ENCODE peak calls at places on chromosomes 3 and 15, in seven cellular contexts. X, V, I, Y, U, S and L are unnamed samples.
A peak's percentile ranks its signal among the peaks of the same experiment; 100 is the strongest.

GRCh38 chr15:35545316-35545824 is 595 bp downstream of the DPH6 start:
- DNase-seq in U (peak; percentile 7), V (peak; percentile 63), S (peak; percentile 78), X (peak; percentile 62), I (peak; percentile 39), Y (peak; percentile 65), L (peak; percentile 59)

GRCh38 chr3:24810881-24811280 is 316.2 kb upstream of the THRB start:
- DNase-seq in Y (no peak), V (no peak), X (no peak), S (peak; percentile 11), U (no peak), I (no peak), L (no peak)

GRCh38 chr3:69959581-69959980 is 40.0 kb upstream of the SAMMSON start:
- DNase-seq in X (no peak), Y (no peak), S (no peak), V (no peak), U (no peak), I (no peak), L (no peak)

GRCh38 chr15:50116477-50116876 is 2.6 kb downstream of the ATP8B4 start:
- DNase-seq in V (no peak), S (peak; percentile 17), X (peak; percentile 60), I (no peak), Y (no peak), U (no peak), L (peak; percentile 42)

GRCh38 chr15:52103217-52104207 is 9.1 kb downstream of the BCL2L10 start:
- DNase-seq in X (peak; percentile 96), S (peak; percentile 92), Y (no peak), V (no peak), I (no peak), U (no peak), L (no peak)

GRCh38 chr15:97235285-97235985 is 725.1 kb upstream of the ARRDC4 start:
- DNase-seq in I (no peak), U (no peak), Y (peak; percentile 58), V (no peak), S (peak; percentile 60), X (peak; percentile 35), L (peak; percentile 56)

GRCh38 chr3:100516843-100517242 is 24.4 kb downstream of the TMEM45A start:
- DNase-seq in I (no peak), S (peak; percentile 61), V (no peak), X (no peak), Y (no peak), U (no peak), L (no peak)

GRCh38 chr3:132659370-132660055 is at the start of gene ACAD11:
- DNase-seq in X (peak; percentile 57), U (no peak), Y (peak; percentile 75), I (peak; percentile 68), S (peak; percentile 75), V (peak; percentile 83), L (peak; percentile 73)

GRCh38 chr15:55514414-55514850 is 6.4 kb upstream of the DNAAF4 start:
- DNase-seq in I (no peak), X (no peak), V (no peak), U (no peak), Y (no peak), S (no peak), L (no peak)

GRCh38 chr3:32106929-32107362 is 526 bp downstream of the GPD1L start:
- DNase-seq in V (peak; percentile 80), Y (peak; percentile 59), X (no peak), U (peak; percentile 1), S (peak; percentile 10), I (no peak), L (peak; percentile 5)